ENCODE peak calls at places on chromosome 14, in nine cellular contexts. K is CD4-positive, alpha-beta T cell; Q is chondrocyte; X is fibroblast of mammary gland; U is AG10803; Y is GM10248; G is fibroblast of lung; S is progenitor cell of endocrine pancreas; C is fibroblast of pulmonary artery. B is an unnamed sample.

GRCh38 chr14:61320806-61321384 is 484 bp upstream of the PRKCH start:
- DNase-seq in K (no peak), Q (no peak), X (no peak), U (no peak), Y (no peak), G (no peak), S (no peak), C (no peak), B (no peak)

GRCh38 chr14:76510255-76510654 is 134.3 kb downstream of the ESRRB start:
- DNase-seq in K (no peak), Q (no peak), X (no peak), U (no peak), Y (no peak), G (no peak), S (no peak), C (no peak), B (no peak)

GRCh38 chr14:20624495-20625070 is 16.9 kb downstream of the OR6S1 start:
- DNase-seq in K (peak; percentile 35), Q (no peak), X (peak; percentile 83), U (peak; percentile 66), Y (peak; percentile 56), G (peak; percentile 67), S (no peak), C (peak; percentile 76), B (peak; percentile 80)

GRCh38 chr14:87489196-87489819 is 503.7 kb downstream of the GALC start:
- DNase-seq in K (no peak), Q (no peak), X (no peak), U (no peak), Y (no peak), G (peak; percentile 67), S (no peak), C (no peak), B (no peak)

GRCh38 chr14:21528381-21529348 is 2.5 kb upstream of the SALL2 start:
- DNase-seq in K (no peak), Q (no peak), X (no peak), U (no peak), Y (no peak), G (peak; percentile 41), S (no peak), C (peak; percentile 64), B (no peak)

GRCh38 chr14:76924363-76925151 is 98.3 kb downstream of the LRRC74A start:
- DNase-seq in K (peak; percentile 59), Q (no peak), X (no peak), U (no peak), Y (no peak), G (peak; percentile 40), S (peak; percentile 40), C (no peak), B (no peak)

GRCh38 chr14:100581228-100582145 is 5.7 kb downstream of the BEGAIN start:
- DNase-seq in K (no peak), Q (peak; percentile 81), X (peak; percentile 4), U (no peak), Y (no peak), G (no peak), S (no peak), C (no peak), B (peak; percentile 41)

GRCh38 chr14:96062010-96062409 is 22.8 kb downstream of the C14orf132 start:
- DNase-seq in K (no peak), Q (no peak), X (no peak), U (no peak), Y (no peak), G (no peak), S (no peak), C (no peak), B (no peak)

GRCh38 chr14:51004352-51004800 is 60.1 kb upstream of the PYGL start:
- DNase-seq in K (no peak), Q (no peak), X (no peak), U (peak; percentile 64), Y (no peak), G (no peak), S (no peak), C (no peak), B (no peak)

GRCh38 chr14:63413009-63413408 is 94.3 kb upstream of the GPHB5 start:
- DNase-seq in K (no peak), Q (no peak), X (no peak), U (no peak), Y (no peak), G (no peak), S (no peak), C (peak; percentile 22), B (no peak)

GRCh38 chr14:99329711-99330315 is 57.8 kb upstream of the BCL11B start:
- DNase-seq in K (no peak), Q (peak; percentile 52), X (no peak), U (no peak), Y (no peak), G (no peak), S (no peak), C (no peak), B (no peak)

GRCh38 chr14:52829527-52829926 is 38.1 kb upstream of the GNPNAT1 start:
- DNase-seq in K (no peak), Q (no peak), X (no peak), U (no peak), Y (no peak), G (no peak), S (no peak), C (no peak), B (no peak)

GRCh38 chr14:63725786-63726185 is 2.1 kb downstream of the SGPP1 start:
- DNase-seq in K (no peak), Q (no peak), X (no peak), U (no peak), Y (no peak), G (no peak), S (no peak), C (no peak), B (no peak)

GRCh38 chr14:56118611-56119181 is 485 bp downstream of the PELI2 start:
- DNase-seq in K (peak; percentile 25), Q (no peak), X (no peak), U (peak; percentile 25), Y (peak; percentile 20), G (no peak), S (peak; percentile 15), C (no peak), B (no peak)

GRCh38 chr14:64942531-64943111 is at the start of gene GPX2:
- DNase-seq in K (no peak), Q (no peak), X (no peak), U (no peak), Y (no peak), G (no peak), S (no peak), C (no peak), B (no peak)

GRCh38 chr14:55699131-55700057 is 119.4 kb downstream of the KTN1 start:
- DNase-seq in K (no peak), Q (no peak), X (peak; percentile 63), U (peak; percentile 78), Y (no peak), G (peak; percentile 86), S (no peak), C (peak; percentile 87), B (no peak)

GRCh38 chr14:72736791-72737559 is 156.9 kb downstream of the DPF3 start:
- DNase-seq in K (no peak), Q (no peak), X (peak; percentile 77), U (peak; percentile 89), Y (no peak), G (peak; percentile 50), S (no peak), C (no peak), B (no peak)

GRCh38 chr14:22427771-22428228 is 161.2 kb downstream of the DAD1 start:
- DNase-seq in K (no peak), Q (no peak), X (peak; percentile 75), U (peak; percentile 63), Y (no peak), G (peak; percentile 68), S (no peak), C (peak; percentile 93), B (peak; percentile 52)

GRCh38 chr14:105881021-105881930 is 354.9 kb downstream of the TMEM121 start:
- DNase-seq in K (no peak), Q (peak; percentile 83), X (no peak), U (no peak), Y (peak; percentile 0), G (no peak), S (no peak), C (no peak), B (peak; percentile 41)

GRCh38 chr14:23728791-23729190 is 92.6 kb downstream of the DHRS2 start:
- DNase-seq in K (no peak), Q (no peak), X (no peak), U (no peak), Y (no peak), G (no peak), S (no peak), C (no peak), B (no peak)

GRCh38 chr14:54025661-54026060 is 69.0 kb upstream of the BMP4 start:
- DNase-seq in K (no peak), Q (no peak), X (peak; percentile 25), U (no peak), Y (no peak), G (peak; percentile 26), S (no peak), C (peak; percentile 62), B (no peak)
- TF ChIP-seq CTCF in K (no peak), Q (peak; percentile 77), X (peak; percentile 38), U (peak; percentile 37), Y (peak; percentile 8), G (peak; percentile 31), S (peak; percentile 37), C (peak; percentile 62), B (peak; percentile 16)

GRCh38 chr14:92135269-92135668 is 13.5 kb downstream of the CPSF2 start:
- DNase-seq in K (no peak), Q (no peak), X (peak; percentile 63), U (peak; percentile 61), Y (no peak), G (peak; percentile 27), S (no peak), C (peak; percentile 69), B (no peak)
- TF ChIP-seq CTCF in K (peak; percentile 52), Q (peak; percentile 90), X (peak; percentile 67), U (peak; percentile 70), Y (peak; percentile 15), G (peak; percentile 41), S (peak; percentile 59), C (peak; percentile 62), B (peak; percentile 72)

GRCh38 chr14:75461303-75461702 is 33.5 kb downstream of the JDP2 start:
- DNase-seq in K (no peak), Q (no peak), X (no peak), U (no peak), Y (no peak), G (no peak), S (no peak), C (no peak), B (no peak)
- TF ChIP-seq CTCF in K (no peak), Q (no peak), X (no peak), U (no peak), Y (no peak), G (no peak), S (no peak), C (no peak), B (no peak)

DNA sequence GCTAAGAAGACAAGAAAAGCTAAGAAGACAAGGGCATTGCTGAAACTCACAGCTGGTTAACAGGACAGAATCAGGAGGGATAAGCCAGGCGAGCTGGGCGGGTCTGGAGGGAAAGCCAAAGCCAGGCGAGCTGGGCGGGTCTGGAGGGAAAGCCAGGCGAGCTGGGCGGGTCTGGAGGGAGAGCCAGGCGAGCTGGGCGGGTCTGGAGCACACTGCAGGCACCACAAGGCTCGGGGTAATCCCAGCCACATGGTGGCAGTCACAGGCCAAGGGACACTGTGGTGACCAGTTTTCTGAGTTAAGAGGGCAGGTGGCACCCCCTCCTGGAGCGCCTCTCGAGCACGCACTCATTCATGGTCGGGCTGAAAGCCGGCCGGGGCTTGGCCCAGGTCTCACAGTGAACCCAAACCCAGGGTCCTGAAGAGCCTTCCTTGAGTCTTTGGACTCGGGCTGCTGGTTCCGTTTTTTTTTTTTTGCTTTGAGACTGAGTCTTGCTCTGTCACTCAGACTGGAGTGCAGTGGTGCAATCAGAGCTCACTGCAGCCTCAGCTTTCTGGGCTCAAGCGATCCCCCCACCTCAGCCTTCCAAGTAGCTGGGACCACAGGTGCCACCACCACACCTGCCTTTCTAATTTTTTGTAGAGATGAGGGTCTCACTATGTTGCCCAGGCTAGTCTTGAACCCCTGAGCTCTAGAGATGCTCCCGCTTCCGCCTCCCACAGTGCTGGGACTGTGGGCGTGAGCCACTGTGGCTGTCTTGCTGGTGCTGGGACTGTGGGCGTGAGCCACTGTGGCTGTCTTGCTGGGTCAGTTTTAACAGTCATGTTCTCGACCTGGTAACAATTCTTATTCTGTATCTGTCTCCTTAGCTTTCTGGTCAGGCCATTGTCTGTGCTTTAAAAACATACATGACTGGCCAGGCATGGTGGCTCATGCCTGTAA is 40.2 kb downstream of the HSP90AA1 start:
- DNase-seq in K (peak; percentile 12), Q (no peak), X (peak; percentile 73), U (peak; percentile 82), Y (peak; percentile 42), G (peak; percentile 56), S (peak; percentile 65), C (peak; percentile 30), B (no peak)
- TF ChIP-seq CTCF in K (no peak), Q (peak; percentile 54), X (peak; percentile 15), U (peak; percentile 46), Y (peak; percentile 26), G (peak; percentile 30), S (peak; percentile 73), C (no peak), B (peak; percentile 15)